ENCODE peak calls at places on chromosomes 5 and 9, in eight cellular contexts. F is PC-9, T is psoas muscle, Q is cardiac muscle cell, W is uterus, Y is upper lobe of left lung, X is tibial artery, L is prostate gland. J is an unnamed sample. For H3K27me3, the result is how much of the 10 kb centered on the place peaks cover.

GRCh38 chr9:21060919-21061561 is 16.7 kb downstream of the IFNB1 start:
- DNase-seq in F (no peak), T (no peak), Q (no peak), W (no peak), Y (no peak), X (no peak), L (no peak), J (no peak)

GRCh38 chr9:75907863-75908262 is 17.4 kb downstream of the PCSK5 start:
- DNase-seq in F (no peak), T (no peak), Q (no peak), W (no peak), Y (no peak), X (no peak), L (no peak), J (no peak)

GRCh38 chr5:169717298-169717697 is 80.2 kb downstream of the DOCK2 start:
- DNase-seq in F (peak), T (no peak), Q (no peak), W (no peak), Y (peak), X (no peak), L (peak), J (no peak)

GRCh38 chr9:18385676-18386075 is 88.3 kb upstream of the ADAMTSL1 start:
- DNase-seq in F (no peak), T (no peak), Q (no peak), W (no peak), Y (no peak), X (no peak), L (no peak), J (no peak)

GRCh38 chr5:51159164-51159563 is 224.1 kb upstream of the ISL1 start:
- DNase-seq in F (no peak), T (no peak), Q (no peak), W (no peak), Y (no peak), X (no peak), L (no peak), J (no peak)

GRCh38 chr5:1390333-1390732 is 45.4 kb upstream of the CLPTM1L start:
- DNase-seq in F (no peak), T (no peak), Q (no peak), W (no peak), Y (no peak), X (no peak), L (no peak), J (no peak)

GRCh38 chr5:160183075-160183474 is 46.2 kb upstream of the FABP6 start:
- DNase-seq in F (no peak), T (no peak), Q (no peak), W (no peak), Y (no peak), X (no peak), L (no peak), J (no peak)

GRCh38 chr5:140169410-140169809 is 5.6 kb upstream of the CYSTM1 start:
- DNase-seq in F (no peak), T (no peak), Q (no peak), W (no peak), Y (no peak), X (no peak), L (no peak), J (no peak)

GRCh38 chr9:138050472-138051330 is 173.1 kb downstream of the CACNA1B start:
- DNase-seq in F (no peak), T (no peak), Q (no peak), W (no peak), Y (peak), X (no peak), L (no peak), J (no peak)

GRCh38 chr5:72138943-72139467 is 31.7 kb downstream of the MAP1B start:
- DNase-seq in F (no peak), T (no peak), Q (no peak), W (no peak), Y (no peak), X (no peak), L (no peak), J (no peak)

DNA sequence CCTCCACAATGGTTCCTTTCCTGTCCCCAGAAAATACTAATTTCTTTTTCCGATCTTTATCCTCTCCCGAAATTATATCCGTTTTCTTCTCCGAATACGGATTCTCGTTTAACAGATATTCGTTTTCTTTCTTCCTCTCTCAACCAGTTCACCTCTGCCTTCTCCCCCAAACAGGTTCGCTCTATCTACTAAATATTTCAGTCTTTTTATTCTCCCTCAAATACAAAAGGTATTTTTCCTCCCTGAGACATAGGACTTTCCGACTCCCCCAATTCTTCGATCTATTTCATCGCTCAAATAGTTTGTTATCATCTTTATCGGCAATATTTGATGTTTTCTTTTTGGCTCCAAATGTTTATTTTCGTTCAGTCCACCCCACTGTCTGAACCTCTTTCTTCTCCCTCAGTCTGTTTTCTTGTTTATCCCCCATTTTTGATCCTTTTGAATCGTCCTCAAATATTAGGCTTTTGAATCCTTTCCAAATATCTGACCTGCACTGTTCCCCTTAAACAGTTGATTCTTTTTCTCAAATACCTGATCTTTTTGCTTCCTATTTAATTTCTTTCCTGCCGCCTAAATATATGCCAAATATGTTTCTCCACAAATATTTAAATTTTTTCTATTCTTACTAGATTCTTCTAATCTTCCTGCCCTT is 4.4 kb downstream of the PITX1 start:
- DNase-seq in F (no peak), T (no peak), Q (no peak), W (no peak), Y (no peak), X (no peak), L (no peak), J (no peak)
- H3K27me3 ChIP-seq in F (under half), T (under half), Q (half or more), W (half or more), Y (under half), X (under half), L (under half), J (half or more)

GRCh38 chr9:111866976-111867375 is 29.6 kb upstream of the UGCG start:
- DNase-seq in F (peak), T (no peak), Q (no peak), W (no peak), Y (no peak), X (no peak), L (no peak), J (no peak)
- TF ChIP-seq CTCF in F (no peak), T (no peak), Q (no peak), W (no peak), Y (no peak), X (no peak), L (no peak), J (no peak)

GRCh38 chr5:32709789-32710334 is 1.3 kb upstream of the NPR3 start:
- DNase-seq in F (peak), T (peak), Q (peak), W (peak), Y (peak), X (peak), L (peak), J (peak)

GRCh38 chr5:32710859-32711692 is at the start of gene NPR3:
- DNase-seq in F (no peak), T (peak), Q (no peak), W (no peak), Y (no peak), X (peak), L (no peak), J (peak)

GRCh38 chr5:32710335-32710858 is 724 bp upstream of the NPR3 start:
- DNase-seq in F (no peak), T (peak), Q (peak), W (peak), Y (no peak), X (no peak), L (no peak), J (peak)

GRCh38 chr5:32707394-32707997 is 3.6 kb upstream of the NPR3 start:
- DNase-seq in F (no peak), T (no peak), Q (peak), W (no peak), Y (no peak), X (no peak), L (no peak), J (no peak)

DNA sequence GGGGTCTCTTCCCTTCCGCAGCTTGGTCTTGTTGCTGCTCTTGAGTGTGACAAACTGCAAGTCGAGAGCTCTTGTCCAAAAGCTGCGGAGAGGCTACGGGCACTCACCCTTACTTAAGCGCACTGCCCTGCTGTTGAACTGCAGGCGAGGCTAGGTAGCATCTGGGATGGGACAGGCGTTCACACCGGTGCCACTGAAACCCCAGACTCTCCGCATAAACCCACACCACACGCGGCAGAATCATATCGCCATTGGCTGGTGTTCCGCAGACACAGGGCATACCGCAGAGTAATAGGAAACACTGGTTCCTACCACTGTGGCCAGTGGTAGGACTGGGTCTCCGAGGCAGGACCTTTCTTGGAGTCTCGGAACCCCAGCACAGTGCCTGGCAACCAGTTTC is 2.2 kb upstream of the NPR3 start:
- DNase-seq in F (no peak), T (no peak), Q (peak), W (no peak), Y (no peak), X (no peak), L (no peak), J (peak)
- H3K27me3 ChIP-seq in F (under half), T (under half), Q (half or more), W (under half), Y (under half), X (under half), L (under half), J (under half)

GRCh38 chr5:7074176-7074575 is 321.8 kb upstream of the ADCY2 start:
- DNase-seq in F (no peak), T (no peak), Q (no peak), W (no peak), Y (no peak), X (no peak), L (no peak), J (no peak)
- TF ChIP-seq CTCF in F (no peak), T (no peak), Q (no peak), W (no peak), Y (no peak), X (no peak), L (no peak), J (no peak)

DNA sequence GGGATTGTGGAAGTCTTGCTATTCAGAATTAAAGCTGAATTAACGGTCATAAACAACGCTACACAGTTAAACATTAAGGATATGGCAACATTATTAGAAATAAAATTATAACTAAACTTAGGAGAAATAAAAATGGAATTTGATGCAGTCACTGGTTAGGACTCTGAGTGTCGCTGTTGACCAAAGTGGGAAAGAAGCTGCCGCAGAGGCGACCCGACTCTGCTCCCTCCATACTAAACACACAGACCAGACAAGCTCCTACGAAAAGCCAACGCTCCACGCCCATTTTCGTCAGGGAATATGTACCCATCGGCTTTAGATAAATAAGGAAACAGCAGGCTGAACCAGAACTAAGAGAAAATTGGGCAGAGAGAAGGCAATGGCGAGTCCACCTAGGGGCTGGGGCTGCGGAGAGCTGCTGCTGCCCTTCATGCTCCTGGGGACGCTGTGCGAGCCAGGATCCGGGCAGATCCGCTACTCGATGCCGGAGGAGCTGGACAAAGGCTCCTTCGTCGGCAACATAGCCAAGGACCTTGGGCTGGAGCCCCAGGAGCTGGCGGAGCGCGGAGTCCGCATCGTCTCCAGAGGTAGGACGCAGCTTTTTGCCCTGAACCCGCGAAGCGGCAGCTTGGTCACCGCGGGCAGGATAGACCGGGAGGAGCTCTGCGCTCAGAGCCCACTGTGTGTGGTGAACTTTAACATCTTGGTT is at the start of gene PCDHGA5:
- DNase-seq in F (no peak), T (no peak), Q (no peak), W (no peak), Y (no peak), X (no peak), L (no peak), J (no peak)
- H3K27me3 ChIP-seq in F (under half), T (under half), Q (under half), W (under half), Y (under half), X (under half), L (under half), J (under half)

GRCh38 chr5:157476699-157477408 is 16.8 kb downstream of the NIPAL4 start:
- DNase-seq in F (peak), T (no peak), Q (peak), W (no peak), Y (no peak), X (no peak), L (peak), J (peak)
- TF ChIP-seq CTCF in F (peak), T (peak), Q (peak), W (peak), Y (peak), X (peak), L (peak), J (peak)

GRCh38 chr5:37916525-37916924 is 76.7 kb upstream of the GDNF start:
- DNase-seq in F (no peak), T (no peak), Q (no peak), W (no peak), Y (no peak), X (no peak), L (no peak), J (no peak)

GRCh38 chr5:37921452-37921851 is 81.6 kb upstream of the GDNF start:
- DNase-seq in F (no peak), T (no peak), Q (no peak), W (no peak), Y (no peak), X (no peak), L (no peak), J (no peak)

GRCh38 chr5:37915078-37915736 is 75.4 kb upstream of the GDNF start:
- DNase-seq in F (no peak), T (no peak), Q (no peak), W (no peak), Y (no peak), X (no peak), L (no peak), J (no peak)

DNA sequence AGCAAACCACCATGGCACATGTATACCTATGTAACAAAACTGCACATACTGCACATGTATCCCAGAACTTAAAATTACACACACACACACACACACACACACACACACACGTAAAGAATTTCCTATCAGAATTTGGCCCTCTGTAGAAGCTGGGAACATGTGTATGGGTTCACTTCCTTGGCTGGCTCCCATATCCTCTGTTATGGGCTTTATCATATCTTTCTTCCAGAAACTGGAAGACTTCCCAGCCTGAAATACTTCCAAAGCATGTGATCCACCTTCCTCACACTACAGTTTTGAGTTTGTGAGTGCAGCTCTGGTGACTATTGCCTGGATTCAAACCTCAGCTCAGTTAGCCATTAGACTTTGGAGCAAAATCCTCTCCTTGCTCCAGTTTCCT is 78.6 kb upstream of the GDNF start:
- DNase-seq in F (no peak), T (no peak), Q (no peak), W (no peak), Y (no peak), X (no peak), L (no peak), J (no peak)
- H3K27me3 ChIP-seq in F (under half), T (under half), Q (under half), W (under half), Y (under half), X (under half), L (under half), J (under half)

GRCh38 chr5:15350614-15351013 is 149.4 kb upstream of the FBXL7 start:
- DNase-seq in F (no peak), T (no peak), Q (no peak), W (no peak), Y (no peak), X (no peak), L (no peak), J (no peak)

GRCh38 chr5:15353086-15353645 is 146.8 kb upstream of the FBXL7 start:
- DNase-seq in F (no peak), T (no peak), Q (no peak), W (no peak), Y (no peak), X (no peak), L (peak), J (no peak)

GRCh38 chr5:15354011-15354410 is 146.0 kb upstream of the FBXL7 start:
- DNase-seq in F (no peak), T (no peak), Q (no peak), W (no peak), Y (no peak), X (no peak), L (no peak), J (no peak)
- TF ChIP-seq CTCF in F (no peak), T (no peak), Q (no peak), W (no peak), Y (no peak), X (no peak), L (no peak), J (no peak)

J was measured in thyroid gland.